ENCODE peak calls at places on chromosomes 5 and 9, in five cellular contexts. F is IMR-90, S is mesenchymal stem cell, E is trophoblast cell, B is H1. P is an unnamed sample.

GRCh38 chr5:68460147-68460760 is 244.7 kb downstream of the PIK3R1 start:
- DNase-seq in F (peak), S (peak), E (peak), B (no peak), P (peak)

GRCh38 chr9:15764131-15764530 is 211.3 kb downstream of the CCDC171 start:
- DNase-seq in S (no peak), F (no peak), E (peak), B (no peak), P (no peak)

GRCh38 chr5:66840527-66841013 is 244.4 kb downstream of the MAST4 start:
- DNase-seq in E (no peak), B (no peak), F (no peak), S (peak), P (no peak)

GRCh38 chr9:92147030-92147853 is 32.0 kb upstream of the SPTLC1 start:
- DNase-seq in S (peak), E (peak), B (no peak), F (peak), P (no peak)

GRCh38 chr9:37163299-37163698 is 42.9 kb downstream of the ZCCHC7 start:
- DNase-seq in E (no peak), B (no peak), S (no peak), F (no peak), P (no peak)

GRCh38 chr9:32970554-32970953 is 30.9 kb downstream of the APTX start:
- DNase-seq in F (no peak), S (no peak), B (no peak), E (no peak), P (no peak)

GRCh38 chr5:157971466-157972324 is 112.8 kb upstream of the CLINT1 start:
- DNase-seq in E (no peak), S (no peak), F (no peak), B (no peak), P (peak)

GRCh38 chr5:66653380-66653779 is 57.2 kb downstream of the MAST4 start:
- DNase-seq in F (peak), B (no peak), E (peak), S (peak), P (no peak)

GRCh38 chr9:13215791-13216554 is 63.5 kb downstream of the MPDZ start:
- DNase-seq in E (no peak), F (no peak), B (no peak), S (no peak), P (no peak)

GRCh38 chr5:95808686-95809413 is 13.7 kb downstream of the GLRX start:
- DNase-seq in F (peak), E (no peak), B (no peak), S (peak), P (no peak)

GRCh38 chr5:112657804-112658203 is 79.9 kb upstream of the APC start:
- DNase-seq in F (no peak), E (no peak), S (no peak), B (no peak), P (no peak)

GRCh38 chr5:175082866-175083590 is 358.6 kb downstream of the MSX2 start:
- DNase-seq in E (peak), S (no peak), B (no peak), F (peak), P (no peak)

GRCh38 chr9:137064027-137064879 is 6.1 kb downstream of the SAPCD2 start:
- DNase-seq in B (no peak), E (no peak), F (no peak), S (peak), P (no peak)

GRCh38 chr5:180071418-180072255 is at the start of gene RNF130:
- DNase-seq in B (no peak), S (peak), F (peak), E (peak), P (peak)
- H3K14ac ChIP-seq in B (no peak), S (peak), F (peak), E (peak), P (peak)

GRCh38 chr9:114080195-114080772 is 2.2 kb upstream of the AMBP start:
- DNase-seq in F (no peak), S (no peak), B (no peak), E (no peak), P (no peak)
- H3K4me3 ChIP-seq in F (no peak), S (no peak), B (no peak), E (no peak), P (no peak)

GRCh38 chr9:126327016-126327749 is 554 bp downstream of the MVB12B start:
- DNase-seq in B (no peak), F (no peak), E (no peak), S (no peak), P (no peak)
- H3K14ac ChIP-seq in B (no peak), F (peak), E (peak), S (peak), P (peak)

DNA sequence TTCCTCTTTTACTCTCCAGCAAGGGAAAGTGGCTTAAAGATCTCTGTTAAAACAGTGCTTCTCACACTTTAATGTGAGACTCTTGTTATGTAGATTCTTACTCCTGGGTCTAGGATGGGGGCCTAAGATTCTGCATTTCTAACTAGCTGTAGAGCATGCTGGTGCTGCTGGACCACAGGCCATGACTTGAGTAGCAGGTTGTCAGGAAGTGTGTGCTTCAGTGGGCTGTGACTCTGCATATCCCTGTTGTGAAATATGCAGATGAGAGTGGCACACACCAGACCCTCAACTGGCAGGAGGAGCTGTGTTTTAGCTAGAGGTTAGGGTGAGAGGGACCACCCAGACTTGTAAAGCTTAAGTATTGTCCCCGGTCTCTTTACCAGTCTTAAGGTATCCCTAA is 191.1 kb upstream of the DMRT1 start:
- DNase-seq in S (no peak), B (no peak), F (peak), E (no peak), P (no peak)
- H3K4me3 ChIP-seq in S (no peak), B (no peak), F (no peak), E (no peak), P (no peak)

GRCh38 chr9:68861436-68861835 is 152.5 kb downstream of the PRKACG start:
- DNase-seq in S (no peak), B (no peak), E (no peak), F (no peak), P (no peak)
- H3K14ac ChIP-seq in S (no peak), B (no peak), E (no peak), F (no peak), P (no peak)

DNA sequence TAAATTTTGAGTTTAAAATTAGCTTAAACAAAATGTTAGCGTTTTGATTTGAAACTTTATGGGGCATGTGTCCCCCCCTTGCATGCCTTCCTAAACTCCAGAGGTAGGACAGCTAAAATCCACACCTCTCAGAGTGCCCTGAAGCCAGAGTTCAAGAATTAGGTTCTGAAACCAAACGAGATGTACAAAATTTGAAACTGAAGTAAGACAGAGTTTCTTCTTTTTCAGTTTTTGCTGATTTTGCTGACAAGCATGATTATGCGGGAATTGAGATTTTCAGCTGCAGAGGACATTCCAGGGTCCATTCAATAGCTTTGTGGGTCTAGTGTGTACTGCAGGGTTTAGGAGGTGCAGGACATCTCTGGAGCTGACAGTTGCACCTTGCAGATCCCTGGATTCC is 17.1 kb upstream of the LOX start:
- DNase-seq in S (no peak), B (no peak), F (no peak), E (no peak), P (no peak)
- H3K4me3 ChIP-seq in S (no peak), B (no peak), F (no peak), E (no peak), P (no peak)

GRCh38 chr5:107485184-107485583 is 185.6 kb downstream of the EFNA5 start:
- DNase-seq in S (no peak), F (no peak), E (no peak), B (no peak), P (no peak)

GRCh38 chr5:107483625-107484024 is 187.1 kb downstream of the EFNA5 start:
- DNase-seq in E (no peak), S (no peak), F (no peak), B (no peak), P (no peak)

GRCh38 chr5:107484261-107484660 is 186.5 kb downstream of the EFNA5 start:
- DNase-seq in E (no peak), F (no peak), B (no peak), S (no peak), P (no peak)

GRCh38 chr5:107486489-107486888 is 184.2 kb downstream of the EFNA5 start:
- DNase-seq in B (no peak), S (peak), E (peak), F (peak), P (no peak)

DNA sequence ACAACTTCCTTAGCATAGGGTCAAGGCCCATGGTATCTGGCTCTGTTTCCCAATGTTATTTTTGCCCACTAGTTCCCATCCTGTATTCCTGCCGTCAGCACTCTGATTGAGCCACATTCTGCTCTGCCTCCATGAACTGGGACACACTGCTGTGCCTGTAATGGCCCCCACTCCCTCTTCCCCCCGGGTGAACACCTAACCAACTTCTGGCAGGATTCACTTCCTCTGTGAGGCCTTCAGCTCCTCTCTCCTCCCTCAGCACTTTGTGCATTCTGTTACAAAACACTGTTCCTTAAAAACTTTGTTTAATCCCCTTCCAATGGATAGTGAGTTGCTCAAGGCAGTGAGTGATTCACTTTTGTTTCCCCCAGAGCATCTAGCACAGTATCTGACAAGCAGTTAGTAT is 183.7 kb downstream of the EFNA5 start:
- DNase-seq in B (no peak), S (peak), E (no peak), F (peak), P (no peak)
- H3K14ac ChIP-seq in B (no peak), S (no peak), E (no peak), F (no peak), P (no peak)

GRCh38 chr5:93585054-93585751 is 2.2 kb downstream of the NR2F1 start:
- DNase-seq in S (peak), B (no peak), E (no peak), F (no peak), P (peak)
- H3K4me3 ChIP-seq in S (peak), B (peak), E (peak), F (peak), P (peak)

GRCh38 chr5:57157191-57157590 is 16.7 kb upstream of the GPBP1 start:
- DNase-seq in B (no peak), S (peak), E (peak), F (no peak), P (no peak)
- H3K14ac ChIP-seq in B (no peak), S (no peak), E (no peak), F (no peak), P (no peak)

P was measured in neuronal stem cell.